ENCODE peak calls at places on chromosome 1, in ten cellular contexts. S is NB4, O is foreskin fibroblast, F is prostate gland, K is GM23248, Z is heart left ventricle, V is ovary, W is astrocyte of the spinal cord, C is mucosa of descending colon, X is GM12865. A is an unnamed sample.

GRCh38 chr1:2023187-2023586 is 4.0 kb downstream of the GABRD start:
- DNase-seq in S (no peak), O (no peak), F (no peak), K (no peak), Z (no peak), V (no peak), W (no peak), C (no peak), X (no peak), A (no peak)

GRCh38 chr1:244231572-244232315 is 180.7 kb downstream of the ZBTB18 start:
- DNase-seq in S (peak; percentile 28), O (no peak), F (peak; percentile 25), K (peak; percentile 73), Z (no peak), V (peak; percentile 36), W (peak; percentile 20), C (no peak), X (no peak), A (peak; percentile 45)

GRCh38 chr1:165235777-165236285 is 120.7 kb downstream of the LMX1A start:
- DNase-seq in S (no peak), O (no peak), F (no peak), K (no peak), Z (no peak), V (no peak), W (no peak), C (no peak), X (no peak), A (no peak)

GRCh38 chr1:28819020-28819419 is 7.0 kb downstream of the OPRD1 start:
- DNase-seq in S (no peak), O (no peak), F (no peak), K (no peak), Z (no peak), V (no peak), W (no peak), C (no peak), X (no peak), A (no peak)

GRCh38 chr1:41696381-41696780 is 211.9 kb upstream of the EDN2 start:
- DNase-seq in S (no peak), O (no peak), F (no peak), K (no peak), Z (no peak), V (no peak), W (no peak), C (no peak), X (no peak), A (no peak)

GRCh38 chr1:115426271-115426771 is 88.3 kb upstream of the NGF start:
- DNase-seq in S (no peak), O (peak; percentile 89), F (no peak), K (peak; percentile 92), Z (peak; percentile 85), V (peak; percentile 40), W (peak; percentile 80), C (no peak), X (no peak), A (peak; percentile 71)

GRCh38 chr1:40313329-40313957 is 3.6 kb downstream of the COL9A2 start:
- DNase-seq in S (peak; percentile 88), O (peak; percentile 45), F (no peak), K (peak; percentile 29), Z (no peak), V (no peak), W (no peak), C (no peak), X (peak; percentile 69), A (no peak)

GRCh38 chr1:222815367-222815765 is 527 bp downstream of the DISP1 start:
- DNase-seq in S (no peak), O (no peak), F (no peak), K (peak; percentile 83), Z (no peak), V (no peak), W (no peak), C (peak; percentile 58), X (no peak), A (no peak)

GRCh38 chr1:110335265-110335664 is 3.9 kb upstream of the RBM15 start:
- DNase-seq in S (no peak), O (no peak), F (no peak), K (no peak), Z (no peak), V (no peak), W (no peak), C (no peak), X (no peak), A (no peak)

GRCh38 chr1:110339040-110339426 is at the start of gene RBM15:
- DNase-seq in S (peak; percentile 99), O (peak; percentile 100), F (peak; percentile 99), K (peak; percentile 100), Z (peak; percentile 99), V (peak; percentile 98), W (peak; percentile 100), C (peak; percentile 98), X (peak; percentile 100), A (peak; percentile 100)

GRCh38 chr1:110338200-110339039 is 757 bp upstream of the RBM15 start:
- DNase-seq in S (peak; percentile 99), O (peak; percentile 100), F (peak; percentile 98), K (peak; percentile 90), Z (peak; percentile 97), V (peak; percentile 94), W (no peak), C (peak; percentile 99), X (peak; percentile 100), A (no peak)

GRCh38 chr1:110337704-110338199 is 1.4 kb upstream of the RBM15 start:
- DNase-seq in S (peak; percentile 66), O (no peak), F (peak; percentile 33), K (peak; percentile 49), Z (peak; percentile 32), V (peak; percentile 59), W (no peak), C (peak; percentile 65), X (peak; percentile 74), A (no peak)

DNA sequence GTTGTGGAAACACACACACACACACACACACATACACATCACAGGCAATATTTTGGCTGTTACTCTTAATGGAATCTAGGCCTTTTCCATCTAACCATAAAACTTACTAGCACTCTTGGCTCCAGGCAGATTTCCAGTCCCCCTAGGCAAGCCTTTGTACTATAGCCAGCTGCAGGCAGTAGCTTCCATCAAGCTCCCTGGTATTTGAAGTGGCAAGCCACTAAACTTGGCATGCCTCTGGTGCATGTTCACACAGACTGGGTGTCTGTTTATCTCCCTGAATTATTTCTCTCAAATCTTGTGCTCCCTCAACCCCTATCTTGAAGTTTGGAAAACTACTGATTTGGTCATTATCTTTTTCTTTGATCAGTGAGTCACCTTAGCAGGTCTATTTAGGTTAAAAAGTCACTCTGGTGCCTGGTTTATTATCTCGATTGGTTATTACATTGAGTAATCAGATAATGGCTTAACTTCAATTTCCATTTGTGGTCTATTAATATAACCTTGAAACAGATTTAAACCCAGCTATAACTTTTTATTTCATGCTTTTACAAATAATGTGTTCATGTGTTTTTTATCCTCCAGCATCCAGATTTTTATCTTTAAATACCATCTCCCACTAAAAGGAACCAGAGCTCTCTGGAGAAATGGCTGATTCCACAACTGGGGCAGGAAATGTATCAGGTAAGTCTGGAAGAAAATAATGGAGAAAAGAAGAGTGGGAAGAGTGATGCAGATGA is 2.7 kb upstream of the RBM15 start:
- DNase-seq in S (no peak), O (no peak), F (no peak), K (peak; percentile 32), Z (peak; percentile 24), V (no peak), W (peak; percentile 17), C (no peak), X (no peak), A (no peak)
- H3K4me3 ChIP-seq in S (peak overlapping the region; percentile 81), O (no peak overlapping the region), F (no peak overlapping the region), K (no peak overlapping the region), Z (no peak overlapping the region), V (no peak overlapping the region), W (no peak overlapping the region), C (no peak overlapping the region), X (peak overlapping the region; percentile 92), A (no peak overlapping the region)

DNA sequence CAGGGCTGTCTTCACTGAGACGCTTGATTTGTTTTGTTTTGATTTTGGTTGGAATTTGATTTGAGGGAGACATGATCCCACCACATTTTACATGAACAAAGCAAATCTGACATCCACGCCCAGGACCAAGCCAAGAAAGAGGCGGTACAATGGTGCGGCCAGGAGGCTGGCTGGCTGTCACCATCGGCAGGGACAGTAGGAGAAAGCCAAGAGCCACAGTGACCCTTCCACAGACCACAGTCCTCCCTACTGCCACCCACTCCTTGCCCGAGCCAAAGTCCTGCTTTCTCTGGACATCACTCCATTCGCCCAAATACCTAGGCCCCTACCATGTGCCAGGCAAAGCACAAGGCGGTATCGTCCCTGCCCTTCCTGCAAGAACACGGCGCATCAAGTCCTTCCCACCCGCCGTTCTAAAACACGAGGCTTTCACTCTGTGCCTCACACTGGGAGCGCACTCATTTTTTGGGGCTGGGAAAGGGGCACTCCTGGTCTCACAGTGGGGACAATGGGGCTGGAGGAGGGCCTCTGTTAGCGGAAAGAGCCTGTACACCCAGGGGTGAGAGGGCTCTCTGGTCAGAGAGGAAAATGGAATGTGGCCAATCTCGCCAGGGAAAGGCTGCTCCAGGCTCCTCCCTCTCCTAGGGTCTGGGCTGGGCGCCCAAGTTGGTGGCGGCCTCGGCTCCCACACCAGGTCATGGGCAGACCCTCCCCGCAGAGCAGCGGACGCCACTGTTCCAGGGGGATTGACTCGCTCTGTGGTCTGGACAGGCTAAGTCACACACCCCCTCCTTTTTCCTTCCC is 26.5 kb downstream of the SSBP3 start:
- DNase-seq in S (no peak), O (no peak), F (no peak), K (no peak), Z (peak; percentile 76), V (peak; percentile 76), W (no peak), C (no peak), X (no peak), A (no peak)
- H3K4me3 ChIP-seq in S (no peak overlapping the region), O (no peak overlapping the region), F (no peak overlapping the region), K (no peak overlapping the region), Z (no peak overlapping the region), V (no peak overlapping the region), W (no peak overlapping the region), C (no peak overlapping the region), X (no peak overlapping the region), A (no peak overlapping the region)

GRCh38 chr1:154944422-154945159 is 8.1 kb upstream of the PMVK start:
- DNase-seq in S (no peak), O (no peak), F (no peak), K (no peak), Z (no peak), V (no peak), W (no peak), C (no peak), X (peak; percentile 50), A (no peak)

GRCh38 chr1:154945160-154945961 is 8.8 kb upstream of the PMVK start:
- DNase-seq in S (no peak), O (no peak), F (no peak), K (no peak), Z (no peak), V (no peak), W (no peak), C (no peak), X (no peak), A (no peak)

GRCh38 chr1:154941332-154941995 is 4.9 kb upstream of the PMVK start:
- DNase-seq in S (no peak), O (no peak), F (no peak), K (no peak), Z (no peak), V (peak; percentile 86), W (no peak), C (no peak), X (peak; percentile 57), A (no peak)

GRCh38 chr1:154945962-154946850 is 9.7 kb upstream of the PMVK start:
- DNase-seq in S (no peak), O (no peak), F (no peak), K (no peak), Z (no peak), V (no peak), W (no peak), C (no peak), X (no peak), A (no peak)

DNA sequence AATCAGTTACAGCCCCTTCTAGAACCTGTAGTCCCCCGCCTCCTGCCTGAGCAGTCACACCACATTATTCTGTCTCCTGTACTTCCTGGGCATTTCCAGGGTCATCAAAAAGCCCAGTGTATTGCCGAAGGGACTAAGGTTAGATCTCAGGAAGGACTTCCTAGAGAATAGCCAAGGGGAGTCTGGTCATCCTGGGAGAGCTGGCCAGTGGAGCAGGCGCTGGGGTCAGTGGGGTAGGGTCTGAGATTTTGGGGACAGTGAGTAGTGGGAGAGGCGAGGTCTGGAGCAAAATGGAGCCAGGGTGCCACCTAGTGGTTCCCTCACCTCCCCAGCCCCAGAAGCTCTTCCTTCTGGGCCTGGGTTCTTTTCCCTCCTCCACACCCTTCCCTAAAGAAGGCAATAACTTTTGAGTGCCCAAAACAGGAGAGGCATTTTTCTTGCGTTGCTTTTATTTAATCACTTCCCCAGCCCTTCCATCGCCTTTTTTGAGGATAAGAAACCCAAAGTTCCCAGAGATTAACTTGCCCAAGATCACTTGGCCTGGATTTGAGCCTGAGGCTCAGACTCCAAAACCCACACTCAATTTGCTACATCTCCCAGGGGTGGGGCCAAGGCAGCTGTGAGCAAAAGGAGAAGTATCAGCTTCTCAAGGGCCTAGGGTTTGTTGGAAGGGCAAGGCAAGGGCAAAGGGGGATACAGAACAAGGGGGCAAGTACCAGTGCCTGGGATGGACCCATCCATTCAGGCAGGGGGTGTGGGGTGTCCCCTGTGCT is 7.3 kb upstream of the PMVK start:
- DNase-seq in S (peak; percentile 84), O (no peak), F (no peak), K (peak; percentile 48), Z (no peak), V (no peak), W (peak; percentile 18), C (peak; percentile 72), X (peak; percentile 71), A (no peak)
- H3K4me3 ChIP-seq in S (no peak overlapping the region), O (no peak overlapping the region), F (no peak overlapping the region), K (no peak overlapping the region), Z (no peak overlapping the region), V (no peak overlapping the region), W (no peak overlapping the region), C (no peak overlapping the region), X (peak overlapping the region; percentile 93), A (no peak overlapping the region)

DNA sequence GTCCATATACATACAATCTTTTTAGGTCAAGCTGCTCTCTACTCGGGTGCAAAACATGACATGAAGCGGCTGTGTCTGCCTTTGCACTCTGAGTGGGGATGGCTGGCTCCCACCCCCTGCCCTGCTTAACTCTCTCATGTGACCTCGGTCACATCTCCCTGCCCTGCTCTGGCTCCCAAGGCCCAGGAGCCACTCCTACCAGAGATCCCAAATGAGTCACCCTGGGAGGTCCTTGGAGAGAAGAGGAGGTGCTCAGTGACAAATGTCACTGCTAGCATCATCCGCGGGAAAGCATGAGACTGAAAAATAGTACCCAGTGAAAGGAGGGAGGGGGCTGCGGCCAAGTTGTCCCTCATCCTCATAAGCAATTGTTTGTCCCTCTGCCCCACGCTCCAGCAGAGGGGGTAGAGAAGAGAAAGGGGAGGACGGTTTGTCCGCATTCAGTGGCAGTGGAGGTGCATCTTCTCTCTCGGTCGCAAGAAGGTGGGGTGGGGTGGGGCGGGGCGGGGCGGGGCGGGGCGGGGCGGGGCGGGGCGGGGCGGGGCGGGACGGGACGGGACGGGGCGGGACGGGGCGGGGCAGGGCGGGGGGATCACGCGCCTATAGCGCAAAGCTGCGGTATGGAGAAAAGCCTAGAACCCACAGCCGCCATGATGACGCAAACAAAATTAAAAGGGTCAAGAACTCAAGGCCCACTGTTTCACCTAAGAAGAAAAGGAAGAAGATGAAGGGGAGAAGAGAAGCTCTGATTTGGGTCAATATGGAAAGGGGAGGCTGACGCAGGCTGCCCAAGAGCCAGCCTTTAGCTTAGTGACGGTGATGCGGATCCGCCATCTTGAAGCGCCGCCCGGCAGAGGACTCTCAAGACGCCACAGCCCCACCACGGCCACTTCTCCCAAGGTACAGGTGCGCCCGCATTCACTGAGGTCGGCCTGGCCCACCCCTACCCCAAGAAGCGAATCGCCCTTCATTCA is 66.2 kb downstream of the CD46 start:
- DNase-seq in S (no peak), O (no peak), F (no peak), K (no peak), Z (no peak), V (no peak), W (no peak), C (no peak), X (no peak), A (no peak)
- H3K4me3 ChIP-seq in S (no peak overlapping the region), O (no peak overlapping the region), F (no peak overlapping the region), K (no peak overlapping the region), Z (peak overlapping the region; percentile 22), V (no peak overlapping the region), W (no peak overlapping the region), C (no peak overlapping the region), X (no peak overlapping the region), A (no peak overlapping the region)